ENCODE peak calls at places on chromosomes 5 and 9, in six cellular contexts. One of them, this sample, is unnamed.

GRCh38 chr9:116506685-116507084 is 180.4 kb upstream of the TRIM32 start:
- DNase-seq in K562: no peak
- DNase-seq in HepG2: no peak
- DNase-seq in HCT116: no peak
- DNase-seq in SK-N-SH: no peak
- DNase-seq in GM12878: no peak
- DNase-seq in this sample: no peak

GRCh38 chr9:106718996-106719395 is 144.0 kb upstream of the ZNF462 start:
- DNase-seq in GM12878: no peak
- DNase-seq in K562: no peak
- DNase-seq in HCT116: no peak
- DNase-seq in HepG2: no peak
- DNase-seq in SK-N-SH: no peak
- DNase-seq in this sample: no peak

GRCh38 chr9:106324596-106325280 is 538.2 kb upstream of the ZNF462 start:
- DNase-seq in HepG2: no peak
- DNase-seq in HCT116: no peak
- DNase-seq in K562: no peak
- DNase-seq in SK-N-SH: no peak
- DNase-seq in GM12878: no peak
- DNase-seq in this sample: no peak

GRCh38 chr5:1545798-1546355 is 22.1 kb upstream of the LPCAT1 start:
- DNase-seq in GM12878: no peak
- DNase-seq in K562: no peak
- DNase-seq in HepG2: no peak
- DNase-seq in SK-N-SH: no peak
- DNase-seq in HCT116: no peak
- DNase-seq in this sample: no peak

GRCh38 chr5:2017540-2018389 is 135.0 kb upstream of the IRX4 start:
- DNase-seq in HepG2: peak; percentile 8
- DNase-seq in GM12878: no peak
- DNase-seq in HCT116: peak; percentile 33
- DNase-seq in SK-N-SH: peak; percentile 42
- DNase-seq in K562: peak; percentile 71
- DNase-seq in this sample: peak; percentile 8

GRCh38 chr5:72653586-72653985 is 146.4 kb upstream of the ZNF366 start:
- DNase-seq in K562: no peak
- DNase-seq in HepG2: no peak
- DNase-seq in HCT116: no peak
- DNase-seq in GM12878: no peak
- DNase-seq in SK-N-SH: peak; percentile 46
- DNase-seq in this sample: no peak

GRCh38 chr9:27528886-27529315 is 713 bp downstream of the MOB3B start:
- DNase-seq in HCT116: no peak
- DNase-seq in K562: peak; percentile 34
- DNase-seq in SK-N-SH: no peak
- DNase-seq in HepG2: no peak
- DNase-seq in GM12878: no peak
- DNase-seq in this sample: no peak

GRCh38 chr9:94743035-94743954 is 16.8 kb downstream of the AOPEP start:
- DNase-seq in SK-N-SH: no peak
- DNase-seq in GM12878: no peak
- DNase-seq in HCT116: no peak
- DNase-seq in HepG2: no peak
- DNase-seq in K562: no peak
- DNase-seq in this sample: no peak

GRCh38 chr5:79077680-79078365 is 8.3 kb downstream of the BHMT2 start:
- DNase-seq in HepG2: no peak
- DNase-seq in K562: no peak
- DNase-seq in HCT116: no peak
- DNase-seq in GM12878: no peak
- DNase-seq in SK-N-SH: no peak
- DNase-seq in this sample: no peak

GRCh38 chr5:148585988-148586387 is 68.3 kb downstream of the HTR4 start:
- DNase-seq in GM12878: no peak
- DNase-seq in K562: no peak
- DNase-seq in HepG2: no peak
- DNase-seq in HCT116: no peak
- DNase-seq in SK-N-SH: no peak
- DNase-seq in this sample: no peak

GRCh38 chr5:157686841-157687554 is 15.7 kb downstream of the C5orf52 start:
- DNase-seq in HepG2: no peak
- DNase-seq in K562: no peak
- DNase-seq in HCT116: no peak
- DNase-seq in SK-N-SH: no peak
- DNase-seq in GM12878: no peak
- DNase-seq in this sample: no peak

GRCh38 chr9:129584136-129584535 is 36.8 kb downstream of the C9orf50 start:
- DNase-seq in SK-N-SH: peak; percentile 85
- DNase-seq in HCT116: peak; percentile 85
- DNase-seq in GM12878: peak; percentile 76
- DNase-seq in K562: peak; percentile 90
- DNase-seq in HepG2: peak; percentile 82
- DNase-seq in this sample: no peak

GRCh38 chr5:156477196-156477595 is 150.2 kb downstream of the SGCD start:
- DNase-seq in SK-N-SH: no peak
- DNase-seq in GM12878: no peak
- DNase-seq in K562: no peak
- DNase-seq in HCT116: no peak
- DNase-seq in HepG2: no peak
- DNase-seq in this sample: no peak

GRCh38 chr9:127178646-127179632 is 56.5 kb upstream of the ANGPTL2 start:
- DNase-seq in HCT116: no peak
- DNase-seq in SK-N-SH: no peak
- DNase-seq in K562: no peak
- DNase-seq in GM12878: no peak
- DNase-seq in HepG2: no peak
- DNase-seq in this sample: no peak

GRCh38 chr9:106420511-106420944 is 442.4 kb upstream of the ZNF462 start:
- DNase-seq in GM12878: peak; percentile 76
- DNase-seq in HepG2: no peak
- DNase-seq in SK-N-SH: no peak
- DNase-seq in K562: no peak
- DNase-seq in HCT116: no peak
- DNase-seq in this sample: no peak

GRCh38 chr5:39638803-39639202 is 214.0 kb upstream of the DAB2 start:
- DNase-seq in HepG2: no peak
- DNase-seq in HCT116: no peak
- DNase-seq in SK-N-SH: no peak
- DNase-seq in K562: no peak
- DNase-seq in GM12878: no peak
- DNase-seq in this sample: peak; percentile 74

GRCh38 chr9:90078988-90079457 is 474.2 kb downstream of the GADD45G start:
- DNase-seq in HCT116: no peak
- DNase-seq in K562: no peak
- DNase-seq in GM12878: peak; percentile 17
- DNase-seq in HepG2: no peak
- DNase-seq in SK-N-SH: no peak
- DNase-seq in this sample: no peak

GRCh38 chr9:122329592-122329991 is 41.2 kb upstream of the PTGS1 start:
- DNase-seq in SK-N-SH: no peak
- DNase-seq in GM12878: no peak
- DNase-seq in K562: no peak
- DNase-seq in HepG2: no peak
- DNase-seq in HCT116: no peak
- DNase-seq in this sample: no peak

GRCh38 chr5:138953370-138954256 is 78.5 kb upstream of the LRRTM2 start:
- DNase-seq in K562: no peak
- DNase-seq in HCT116: no peak
- DNase-seq in SK-N-SH: peak; percentile 90
- DNase-seq in HepG2: no peak
- DNase-seq in GM12878: no peak
- DNase-seq in this sample: no peak

GRCh38 chr5:71533142-71533541 is 54.0 kb upstream of the MCCC2 start:
- DNase-seq in K562: no peak
- DNase-seq in SK-N-SH: no peak
- DNase-seq in GM12878: no peak
- DNase-seq in HCT116: no peak
- DNase-seq in HepG2: no peak
- DNase-seq in this sample: peak; percentile 2
- H3K27ac ChIP-seq in K562: peak overlapping the region; percentile 24
- H3K27ac ChIP-seq in SK-N-SH: no peak overlapping the region
- H3K27ac ChIP-seq in GM12878: no peak overlapping the region
- H3K27ac ChIP-seq in HCT116: no peak overlapping the region
- H3K27ac ChIP-seq in HepG2: no peak overlapping the region
- H3K27ac ChIP-seq in this sample: no peak overlapping the region

DNA sequence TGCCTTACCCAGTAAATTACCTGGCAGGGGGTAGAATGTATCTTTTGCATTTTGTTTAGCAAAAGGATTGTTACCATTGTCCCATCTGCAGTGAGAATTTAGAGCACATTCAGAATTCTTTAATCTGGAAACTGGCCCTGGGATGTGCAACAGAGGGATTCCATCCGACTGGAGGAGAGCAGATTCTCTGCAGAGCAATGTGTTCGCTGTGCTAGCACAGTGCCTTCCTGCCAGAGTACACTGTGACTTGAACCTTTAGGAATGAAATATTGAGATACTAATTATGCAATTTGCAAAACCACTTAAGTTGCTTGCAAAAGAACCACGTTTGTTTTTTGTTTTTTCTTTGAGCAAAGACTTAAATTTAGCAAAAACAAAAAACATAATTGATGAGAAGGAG is 22.5 kb upstream of the DMRT1 start:
- DNase-seq in GM12878: no peak
- DNase-seq in SK-N-SH: no peak
- DNase-seq in K562: no peak
- DNase-seq in HCT116: no peak
- DNase-seq in HepG2: no peak
- DNase-seq in this sample: no peak
- TF ChIP-seq SIN3A in GM12878: no peak
- TF ChIP-seq SIN3A in SK-N-SH: no peak
- TF ChIP-seq SIN3A in K562: no peak
- TF ChIP-seq SIN3A in HCT116: no peak
- TF ChIP-seq SIN3A in HepG2: no peak
- TF ChIP-seq SIN3A in this sample: no peak

GRCh38 chr5:56142620-56143431 is 90.3 kb downstream of the ANKRD55 start:
- DNase-seq in GM12878: peak; percentile 95
- DNase-seq in K562: no peak
- DNase-seq in HCT116: no peak
- DNase-seq in SK-N-SH: no peak
- DNase-seq in HepG2: no peak
- DNase-seq in this sample: no peak

GRCh38 chr5:56145106-56145505 is 88.0 kb downstream of the ANKRD55 start:
- DNase-seq in GM12878: no peak
- DNase-seq in HepG2: no peak
- DNase-seq in SK-N-SH: no peak
- DNase-seq in HCT116: no peak
- DNase-seq in K562: no peak
- DNase-seq in this sample: no peak

GRCh38 chr5:56145511-56145910 is 87.6 kb downstream of the ANKRD55 start:
- DNase-seq in K562: no peak
- DNase-seq in SK-N-SH: no peak
- DNase-seq in HCT116: no peak
- DNase-seq in HepG2: no peak
- DNase-seq in GM12878: no peak
- DNase-seq in this sample: no peak

GRCh38 chr5:56142233-56142619 is 90.9 kb downstream of the ANKRD55 start:
- DNase-seq in GM12878: no peak
- DNase-seq in SK-N-SH: no peak
- DNase-seq in HepG2: no peak
- DNase-seq in K562: no peak
- DNase-seq in HCT116: no peak
- DNase-seq in this sample: no peak

DNA sequence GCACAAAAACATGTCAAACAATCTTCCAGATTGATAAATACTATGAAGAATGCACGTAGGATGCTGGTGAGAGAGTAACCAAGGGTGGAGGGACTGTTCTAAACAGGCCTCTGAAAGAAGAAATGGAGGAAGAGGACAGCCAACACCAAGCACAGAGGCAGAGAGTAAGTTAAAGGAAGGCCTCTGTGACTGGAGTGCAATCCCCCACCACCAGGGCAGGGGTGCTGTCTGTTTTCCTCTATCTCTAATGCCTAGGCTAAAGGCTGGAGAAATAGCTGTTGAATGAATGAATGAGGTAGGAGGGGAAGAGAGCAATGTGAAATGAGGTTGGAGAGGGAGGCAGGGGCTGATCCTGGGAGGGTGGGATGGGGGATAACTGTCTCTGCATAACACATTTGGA is 88.9 kb downstream of the ANKRD55 start:
- DNase-seq in HCT116: no peak
- DNase-seq in HepG2: no peak
- DNase-seq in SK-N-SH: no peak
- DNase-seq in K562: no peak
- DNase-seq in GM12878: no peak
- DNase-seq in this sample: no peak
- H3K27ac ChIP-seq in HCT116: no peak overlapping the region
- H3K27ac ChIP-seq in HepG2: no peak overlapping the region
- H3K27ac ChIP-seq in SK-N-SH: no peak overlapping the region
- H3K27ac ChIP-seq in K562: no peak overlapping the region
- H3K27ac ChIP-seq in GM12878: no peak overlapping the region
- H3K27ac ChIP-seq in this sample: no peak overlapping the region

GRCh38 chr9:96031962-96032534 is 156.6 kb downstream of the ERCC6L2 start:
- DNase-seq in HepG2: no peak
- DNase-seq in GM12878: no peak
- DNase-seq in SK-N-SH: no peak
- DNase-seq in K562: no peak
- DNase-seq in HCT116: no peak
- DNase-seq in this sample: no peak

GRCh38 chr9:96026655-96027213 is 151.2 kb downstream of the ERCC6L2 start:
- DNase-seq in HCT116: no peak
- DNase-seq in SK-N-SH: no peak
- DNase-seq in GM12878: no peak
- DNase-seq in K562: no peak
- DNase-seq in HepG2: no peak
- DNase-seq in this sample: no peak

GRCh38 chr9:96031366-96031824 is 155.9 kb downstream of the ERCC6L2 start:
- DNase-seq in SK-N-SH: peak; percentile 83
- DNase-seq in HCT116: no peak
- DNase-seq in GM12878: no peak
- DNase-seq in K562: no peak
- DNase-seq in HepG2: no peak
- DNase-seq in this sample: no peak

GRCh38 chr9:96027271-96028131 is 152.0 kb downstream of the ERCC6L2 start:
- DNase-seq in GM12878: no peak
- DNase-seq in HCT116: no peak
- DNase-seq in SK-N-SH: peak; percentile 41
- DNase-seq in HepG2: no peak
- DNase-seq in K562: no peak
- DNase-seq in this sample: no peak

DNA sequence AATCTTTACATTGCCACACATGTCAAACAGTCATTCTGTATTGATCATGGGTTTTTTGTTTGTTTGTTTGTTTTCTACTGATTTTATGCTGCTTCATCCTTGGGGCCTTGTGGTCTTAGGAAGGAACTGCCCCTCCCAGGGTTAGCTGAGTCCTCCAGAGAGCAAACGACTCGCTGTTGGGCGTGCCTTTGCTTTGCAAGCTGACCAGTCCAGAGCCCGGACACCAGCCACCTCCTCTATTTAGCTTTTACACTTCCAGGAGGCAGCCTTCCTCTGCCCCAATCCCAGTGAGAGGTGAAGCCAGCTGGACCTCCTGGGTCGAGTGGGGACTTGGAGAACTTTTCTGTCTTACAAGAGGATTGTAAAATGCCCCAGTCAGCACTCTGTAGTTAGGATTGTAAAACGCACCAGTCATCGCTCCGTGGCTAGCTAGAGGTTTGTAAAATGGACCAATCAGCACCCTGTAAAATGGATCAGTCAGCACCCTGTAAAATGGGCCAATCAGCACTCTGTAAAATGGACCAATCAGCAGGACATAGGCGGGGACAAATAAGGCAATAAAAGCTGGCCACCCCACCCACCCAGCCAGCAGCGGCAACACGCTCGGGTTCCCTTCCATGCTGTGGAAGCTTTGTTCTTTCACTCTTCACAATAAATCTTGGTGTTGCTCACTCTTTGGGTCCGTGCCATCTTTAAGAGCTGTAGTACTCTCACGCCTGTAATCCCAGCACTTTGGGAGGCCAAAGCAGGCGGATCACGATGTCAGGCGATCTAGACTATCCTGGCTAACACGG is 154.4 kb downstream of the ERCC6L2 start:
- DNase-seq in GM12878: no peak
- DNase-seq in K562: no peak
- DNase-seq in SK-N-SH: no peak
- DNase-seq in HepG2: no peak
- DNase-seq in HCT116: no peak
- DNase-seq in this sample: no peak
- TF ChIP-seq SIN3A in GM12878: no peak
- TF ChIP-seq SIN3A in K562: no peak
- TF ChIP-seq SIN3A in SK-N-SH: no peak
- TF ChIP-seq SIN3A in HepG2: no peak
- TF ChIP-seq SIN3A in HCT116: no peak
- TF ChIP-seq SIN3A in this sample: no peak